ENCODE peak calls at places on chromosomes 7 and 10, in six cellular contexts. One of them, this sample, is unnamed.

GRCh38 chr7:125363873-125364272 is 434.2 kb upstream of the POT1 start:
- DNase-seq in fibroblast of lung: peak
- DNase-seq in keratinocyte: no peak
- DNase-seq in effector memory CD4-positive, alpha-beta T cell: no peak
- DNase-seq in brain microvascular endothelial cell: peak
- DNase-seq in hepatocyte: no peak
- DNase-seq in this sample: no peak

GRCh38 chr7:22854158-22855048 is 31.8 kb upstream of the TOMM7 start:
- DNase-seq in fibroblast of lung: peak
- DNase-seq in keratinocyte: peak
- DNase-seq in effector memory CD4-positive, alpha-beta T cell: peak
- DNase-seq in brain microvascular endothelial cell: peak
- DNase-seq in hepatocyte: peak
- DNase-seq in this sample: peak

GRCh38 chr7:2031496-2031895 is 201.2 kb downstream of the MAD1L1 start:
- DNase-seq in fibroblast of lung: no peak
- DNase-seq in keratinocyte: no peak
- DNase-seq in effector memory CD4-positive, alpha-beta T cell: no peak
- DNase-seq in brain microvascular endothelial cell: no peak
- DNase-seq in hepatocyte: no peak
- DNase-seq in this sample: no peak

GRCh38 chr10:7915923-7916322 is 97.6 kb downstream of the TAF3 start:
- DNase-seq in fibroblast of lung: peak
- DNase-seq in keratinocyte: no peak
- DNase-seq in effector memory CD4-positive, alpha-beta T cell: no peak
- DNase-seq in brain microvascular endothelial cell: peak
- DNase-seq in hepatocyte: no peak
- DNase-seq in this sample: no peak

GRCh38 chr10:117137031-117137910 is 799 bp downstream of the VAX1 start:
- DNase-seq in fibroblast of lung: no peak
- DNase-seq in keratinocyte: no peak
- DNase-seq in effector memory CD4-positive, alpha-beta T cell: no peak
- DNase-seq in brain microvascular endothelial cell: no peak
- DNase-seq in hepatocyte: peak
- DNase-seq in this sample: no peak

GRCh38 chr10:71838264-71839211 is 12.5 kb downstream of the PSAP start:
- DNase-seq in fibroblast of lung: no peak
- DNase-seq in keratinocyte: peak
- DNase-seq in effector memory CD4-positive, alpha-beta T cell: no peak
- DNase-seq in brain microvascular endothelial cell: peak
- DNase-seq in hepatocyte: no peak
- DNase-seq in this sample: no peak

GRCh38 chr7:106177738-106178592 is 65.9 kb upstream of the SYPL1 start:
- DNase-seq in fibroblast of lung: no peak
- DNase-seq in keratinocyte: no peak
- DNase-seq in effector memory CD4-positive, alpha-beta T cell: no peak
- DNase-seq in brain microvascular endothelial cell: no peak
- DNase-seq in hepatocyte: no peak
- DNase-seq in this sample: no peak

GRCh38 chr7:138008588-138009349 is 6.9 kb upstream of the CREB3L2 start:
- DNase-seq in fibroblast of lung: peak
- DNase-seq in keratinocyte: no peak
- DNase-seq in effector memory CD4-positive, alpha-beta T cell: peak
- DNase-seq in brain microvascular endothelial cell: no peak
- DNase-seq in hepatocyte: peak
- DNase-seq in this sample: no peak

GRCh38 chr7:23396222-23396621 is 74.1 kb downstream of the IGF2BP3 start:
- DNase-seq in fibroblast of lung: peak
- DNase-seq in keratinocyte: no peak
- DNase-seq in effector memory CD4-positive, alpha-beta T cell: no peak
- DNase-seq in brain microvascular endothelial cell: peak
- DNase-seq in hepatocyte: no peak
- DNase-seq in this sample: no peak

GRCh38 chr10:79904671-79905321 is 44.1 kb downstream of the SFTPD start:
- DNase-seq in fibroblast of lung: peak
- DNase-seq in keratinocyte: no peak
- DNase-seq in effector memory CD4-positive, alpha-beta T cell: no peak
- DNase-seq in brain microvascular endothelial cell: peak
- DNase-seq in hepatocyte: peak
- DNase-seq in this sample: no peak

GRCh38 chr7:897771-898376 is 21.5 kb downstream of the GET4 start:
- DNase-seq in fibroblast of lung: no peak
- DNase-seq in keratinocyte: no peak
- DNase-seq in effector memory CD4-positive, alpha-beta T cell: no peak
- DNase-seq in brain microvascular endothelial cell: no peak
- DNase-seq in hepatocyte: peak
- DNase-seq in this sample: no peak

GRCh38 chr7:45888185-45888992 is at the start of gene IGFBP1:
- DNase-seq in fibroblast of lung: no peak
- DNase-seq in keratinocyte: no peak
- DNase-seq in effector memory CD4-positive, alpha-beta T cell: no peak
- DNase-seq in brain microvascular endothelial cell: no peak
- DNase-seq in hepatocyte: peak
- DNase-seq in this sample: no peak

GRCh38 chr7:158495780-158496179 is 91.8 kb downstream of the PTPRN2 start:
- DNase-seq in fibroblast of lung: no peak
- DNase-seq in keratinocyte: no peak
- DNase-seq in effector memory CD4-positive, alpha-beta T cell: no peak
- DNase-seq in brain microvascular endothelial cell: no peak
- DNase-seq in hepatocyte: peak
- DNase-seq in this sample: no peak

GRCh38 chr10:69096045-69096444 is 8.1 kb downstream of the SRGN start:
- DNase-seq in fibroblast of lung: no peak
- DNase-seq in keratinocyte: no peak
- DNase-seq in effector memory CD4-positive, alpha-beta T cell: no peak
- DNase-seq in brain microvascular endothelial cell: no peak
- DNase-seq in hepatocyte: no peak
- DNase-seq in this sample: no peak

GRCh38 chr10:75887369-75887768 is 455.9 kb downstream of the LRMDA start:
- DNase-seq in fibroblast of lung: no peak
- DNase-seq in keratinocyte: no peak
- DNase-seq in effector memory CD4-positive, alpha-beta T cell: no peak
- DNase-seq in brain microvascular endothelial cell: no peak
- DNase-seq in hepatocyte: no peak
- DNase-seq in this sample: no peak

GRCh38 chr7:130363156-130363847 is 17.0 kb upstream of the CPA1 start:
- DNase-seq in fibroblast of lung: peak
- DNase-seq in keratinocyte: peak
- DNase-seq in effector memory CD4-positive, alpha-beta T cell: no peak
- DNase-seq in brain microvascular endothelial cell: peak
- DNase-seq in hepatocyte: peak
- DNase-seq in this sample: peak

GRCh38 chr7:7521259-7521658 is 14.4 kb downstream of the COL28A1 start:
- DNase-seq in fibroblast of lung: no peak
- DNase-seq in keratinocyte: no peak
- DNase-seq in effector memory CD4-positive, alpha-beta T cell: no peak
- DNase-seq in brain microvascular endothelial cell: peak
- DNase-seq in hepatocyte: no peak
- DNase-seq in this sample: no peak

GRCh38 chr7:128247640-128248194 is 6.6 kb downstream of the LEP start:
- DNase-seq in fibroblast of lung: peak
- DNase-seq in keratinocyte: peak
- DNase-seq in effector memory CD4-positive, alpha-beta T cell: no peak
- DNase-seq in brain microvascular endothelial cell: peak
- DNase-seq in hepatocyte: no peak
- DNase-seq in this sample: no peak

DNA sequence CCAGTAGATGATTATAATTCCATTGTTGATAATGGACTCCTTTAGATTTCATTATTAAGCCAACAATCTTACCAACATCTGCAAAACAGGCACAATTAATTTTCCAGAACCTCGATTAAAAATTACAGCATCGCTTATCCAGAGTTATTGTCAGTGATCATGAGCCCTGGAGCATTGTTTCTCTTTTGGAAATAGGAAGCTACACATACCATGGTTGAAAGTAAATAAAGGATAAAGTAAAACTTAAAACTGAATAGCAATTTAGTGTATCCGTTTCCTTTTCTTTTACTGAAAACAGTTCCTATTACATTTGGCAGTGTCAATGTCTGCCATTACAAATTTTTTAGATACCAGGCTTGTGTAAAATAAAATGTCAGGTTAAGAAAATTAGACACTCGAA is 9.9 kb upstream of the HOXA2 start:
- DNase-seq in fibroblast of lung: peak
- DNase-seq in keratinocyte: no peak
- DNase-seq in effector memory CD4-positive, alpha-beta T cell: no peak
- DNase-seq in brain microvascular endothelial cell: no peak
- DNase-seq in hepatocyte: no peak
- DNase-seq in this sample: no peak
- H3K4me3 ChIP-seq in fibroblast of lung: peak
- H3K4me3 ChIP-seq in keratinocyte: peak
- H3K4me3 ChIP-seq in effector memory CD4-positive, alpha-beta T cell: no peak
- H3K4me3 ChIP-seq in brain microvascular endothelial cell: peak
- H3K4me3 ChIP-seq in hepatocyte: no peak
- H3K4me3 ChIP-seq in this sample: no peak

GRCh38 chr7:25965405-25966123 is 186.4 kb upstream of the NFE2L3 start:
- DNase-seq in fibroblast of lung: peak
- DNase-seq in keratinocyte: no peak
- DNase-seq in effector memory CD4-positive, alpha-beta T cell: no peak
- DNase-seq in brain microvascular endothelial cell: peak
- DNase-seq in hepatocyte: no peak
- DNase-seq in this sample: no peak

GRCh38 chr7:25967278-25968204 is 184.5 kb upstream of the NFE2L3 start:
- DNase-seq in fibroblast of lung: no peak
- DNase-seq in keratinocyte: no peak
- DNase-seq in effector memory CD4-positive, alpha-beta T cell: no peak
- DNase-seq in brain microvascular endothelial cell: no peak
- DNase-seq in hepatocyte: no peak
- DNase-seq in this sample: no peak

GRCh38 chr7:25966469-25966868 is 185.5 kb upstream of the NFE2L3 start:
- DNase-seq in fibroblast of lung: no peak
- DNase-seq in keratinocyte: no peak
- DNase-seq in effector memory CD4-positive, alpha-beta T cell: no peak
- DNase-seq in brain microvascular endothelial cell: no peak
- DNase-seq in hepatocyte: no peak
- DNase-seq in this sample: no peak

GRCh38 chr7:25963733-25964132 is 188.3 kb upstream of the NFE2L3 start:
- DNase-seq in fibroblast of lung: no peak
- DNase-seq in keratinocyte: no peak
- DNase-seq in effector memory CD4-positive, alpha-beta T cell: no peak
- DNase-seq in brain microvascular endothelial cell: no peak
- DNase-seq in hepatocyte: no peak
- DNase-seq in this sample: no peak

GRCh38 chr7:25964483-25964961 is 187.5 kb upstream of the NFE2L3 start:
- DNase-seq in fibroblast of lung: no peak
- DNase-seq in keratinocyte: no peak
- DNase-seq in effector memory CD4-positive, alpha-beta T cell: no peak
- DNase-seq in brain microvascular endothelial cell: no peak
- DNase-seq in hepatocyte: no peak
- DNase-seq in this sample: peak
- H3K4me3 ChIP-seq in fibroblast of lung: no peak
- H3K4me3 ChIP-seq in keratinocyte: no peak
- H3K4me3 ChIP-seq in effector memory CD4-positive, alpha-beta T cell: no peak
- H3K4me3 ChIP-seq in brain microvascular endothelial cell: no peak
- H3K4me3 ChIP-seq in hepatocyte: no peak
- H3K4me3 ChIP-seq in this sample: peak

GRCh38 chr7:50834679-50835078 is 52.0 kb upstream of the GRB10 start:
- DNase-seq in fibroblast of lung: no peak
- DNase-seq in keratinocyte: no peak
- DNase-seq in effector memory CD4-positive, alpha-beta T cell: no peak
- DNase-seq in brain microvascular endothelial cell: no peak
- DNase-seq in hepatocyte: no peak
- DNase-seq in this sample: no peak
- H3K4me3 ChIP-seq in fibroblast of lung: no peak
- H3K4me3 ChIP-seq in keratinocyte: no peak
- H3K4me3 ChIP-seq in effector memory CD4-positive, alpha-beta T cell: no peak
- H3K4me3 ChIP-seq in brain microvascular endothelial cell: no peak
- H3K4me3 ChIP-seq in hepatocyte: no peak
- H3K4me3 ChIP-seq in this sample: no peak

DNA sequence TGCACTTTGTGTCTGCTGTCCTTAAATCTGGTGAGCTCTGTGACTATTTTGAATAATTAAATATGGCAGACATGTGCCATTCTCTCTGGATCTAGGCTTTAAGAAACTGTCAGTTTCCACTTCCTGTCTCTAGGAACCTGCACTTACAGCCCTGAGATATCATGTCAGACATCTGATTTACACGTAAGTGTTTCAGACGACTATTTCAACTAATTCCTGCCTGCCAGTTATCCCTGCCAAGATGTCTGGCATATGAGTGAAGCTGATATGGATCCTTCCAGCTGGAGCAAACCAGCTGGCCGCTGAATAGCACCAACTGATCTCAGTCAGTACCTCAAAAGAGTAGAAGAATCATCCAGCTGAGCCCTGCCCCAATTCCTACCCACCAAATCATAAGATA is 362.2 kb upstream of the SMIM30 start:
- DNase-seq in fibroblast of lung: no peak
- DNase-seq in keratinocyte: no peak
- DNase-seq in effector memory CD4-positive, alpha-beta T cell: no peak
- DNase-seq in brain microvascular endothelial cell: no peak
- DNase-seq in hepatocyte: no peak
- DNase-seq in this sample: no peak
- H3K4me3 ChIP-seq in fibroblast of lung: no peak
- H3K4me3 ChIP-seq in keratinocyte: no peak
- H3K4me3 ChIP-seq in effector memory CD4-positive, alpha-beta T cell: no peak
- H3K4me3 ChIP-seq in brain microvascular endothelial cell: no peak
- H3K4me3 ChIP-seq in hepatocyte: no peak
- H3K4me3 ChIP-seq in this sample: no peak

This sample was measured in GM12864.